ENCODE peak calls at places on chromosome 21, in five cellular contexts. One of them, this sample, is unnamed.

GRCh38 chr21:37748351-37748750 is 167.9 kb downstream of the KCNJ6 start:
- DNase-seq in HepG2: no peak
- DNase-seq in NT2/D1: no peak
- DNase-seq in GM12878: no peak
- DNase-seq in H1: no peak
- DNase-seq in this sample: no peak

GRCh38 chr21:36964832-36965719 is 1.4 kb downstream of the HLCS start:
- DNase-seq in GM12878: no peak
- DNase-seq in NT2/D1: no peak
- DNase-seq in H1: no peak
- DNase-seq in HepG2: no peak
- DNase-seq in this sample: no peak

GRCh38 chr21:24367936-24368335 is 1239.3 kb downstream of the MRPL39 start:
- DNase-seq in HepG2: no peak
- DNase-seq in NT2/D1: no peak
- DNase-seq in GM12878: no peak
- DNase-seq in H1: no peak
- DNase-seq in this sample: no peak

GRCh38 chr21:37914211-37914900 is 1.9 kb downstream of the KCNJ6 start:
- DNase-seq in HepG2: no peak
- DNase-seq in NT2/D1: peak; percentile 58
- DNase-seq in H1: peak; percentile 91
- DNase-seq in GM12878: no peak
- DNase-seq in this sample: peak; percentile 47

GRCh38 chr21:32237021-32237420 is 41.8 kb downstream of the MIS18A start:
- DNase-seq in GM12878: no peak
- DNase-seq in NT2/D1: no peak
- DNase-seq in HepG2: no peak
- DNase-seq in H1: no peak
- DNase-seq in this sample: no peak

GRCh38 chr21:34348890-34349519 is 14.8 kb upstream of the KCNE2 start:
- DNase-seq in HepG2: no peak
- DNase-seq in NT2/D1: no peak
- DNase-seq in H1: no peak
- DNase-seq in GM12878: no peak
- DNase-seq in this sample: no peak

GRCh38 chr21:43766734-43767497 is 9.2 kb downstream of the CSTB start:
- DNase-seq in NT2/D1: no peak
- DNase-seq in H1: no peak
- DNase-seq in HepG2: no peak
- DNase-seq in GM12878: no peak
- DNase-seq in this sample: no peak

GRCh38 chr21:33374080-33374873 is 28.9 kb upstream of the IFNGR2 start:
- DNase-seq in GM12878: no peak
- DNase-seq in HepG2: peak; percentile 39
- DNase-seq in H1: no peak
- DNase-seq in NT2/D1: peak; percentile 49
- DNase-seq in this sample: peak; percentile 42

GRCh38 chr21:14987370-14988170 is 77.2 kb downstream of the NRIP1 start:
- DNase-seq in H1: no peak
- DNase-seq in NT2/D1: no peak
- DNase-seq in HepG2: no peak
- DNase-seq in GM12878: no peak
- DNase-seq in this sample: no peak

GRCh38 chr21:41947596-41948403 is 6.0 kb downstream of the C2CD2 start:
- DNase-seq in H1: no peak
- DNase-seq in GM12878: no peak
- DNase-seq in NT2/D1: no peak
- DNase-seq in HepG2: no peak
- DNase-seq in this sample: no peak

GRCh38 chr21:15496896-15497295 is 232.9 kb upstream of the USP25 start:
- DNase-seq in HepG2: no peak
- DNase-seq in H1: no peak
- DNase-seq in NT2/D1: no peak
- DNase-seq in GM12878: no peak
- DNase-seq in this sample: no peak

GRCh38 chr21:42460391-42461184 is 35.4 kb downstream of the RSPH1 start:
- DNase-seq in GM12878: peak; percentile 83
- DNase-seq in HepG2: no peak
- DNase-seq in H1: no peak
- DNase-seq in NT2/D1: no peak
- DNase-seq in this sample: no peak

GRCh38 chr21:44528634-44528995 is 11.4 kb downstream of the KRTAP10-1 start:
- DNase-seq in NT2/D1: no peak
- DNase-seq in HepG2: no peak
- DNase-seq in GM12878: no peak
- DNase-seq in H1: no peak
- DNase-seq in this sample: no peak

GRCh38 chr21:41600116-41600515 is 92.2 kb upstream of the TMPRSS2 start:
- DNase-seq in GM12878: no peak
- DNase-seq in H1: no peak
- DNase-seq in HepG2: no peak
- DNase-seq in NT2/D1: no peak
- DNase-seq in this sample: no peak

GRCh38 chr21:44724926-44725325 is 13.6 kb upstream of the TSPEAR start:
- DNase-seq in GM12878: no peak
- DNase-seq in HepG2: no peak
- DNase-seq in NT2/D1: no peak
- DNase-seq in H1: no peak
- DNase-seq in this sample: no peak

GRCh38 chr21:30839304-30839703 is 9.7 kb upstream of the KRTAP7-1 start:
- DNase-seq in GM12878: no peak
- DNase-seq in NT2/D1: peak; percentile 66
- DNase-seq in HepG2: peak; percentile 2
- DNase-seq in H1: peak; percentile 63
- DNase-seq in this sample: peak; percentile 65

GRCh38 chr21:34509151-34509550 is 2.9 kb downstream of the KCNE1 start:
- DNase-seq in HepG2: no peak
- DNase-seq in NT2/D1: no peak
- DNase-seq in GM12878: no peak
- DNase-seq in H1: no peak
- DNase-seq in this sample: no peak

GRCh38 chr21:41168391-41169257 is 664 bp downstream of the BACE2 start:
- DNase-seq in NT2/D1: no peak
- DNase-seq in H1: peak; percentile 63
- DNase-seq in GM12878: no peak
- DNase-seq in HepG2: no peak
- DNase-seq in this sample: peak; percentile 42

GRCh38 chr21:39003982-39004775 is 179.1 kb downstream of the PSMG1 start:
- DNase-seq in H1: no peak
- DNase-seq in NT2/D1: no peak
- DNase-seq in GM12878: no peak
- DNase-seq in HepG2: no peak
- DNase-seq in this sample: no peak

GRCh38 chr21:36704281-36704957 is 5.5 kb downstream of the SIM2 start:
- DNase-seq in NT2/D1: no peak
- DNase-seq in GM12878: no peak
- DNase-seq in HepG2: no peak
- DNase-seq in H1: peak; percentile 66
- DNase-seq in this sample: no peak

GRCh38 chr21:43933146-43933673 is 68.2 kb downstream of the AGPAT3 start:
- DNase-seq in NT2/D1: peak; percentile 42
- DNase-seq in HepG2: no peak
- DNase-seq in H1: no peak
- DNase-seq in GM12878: no peak
- DNase-seq in this sample: no peak

GRCh38 chr21:27545754-27546349 is 579.0 kb upstream of the ADAMTS5 start:
- DNase-seq in H1: no peak
- DNase-seq in GM12878: no peak
- DNase-seq in HepG2: no peak
- DNase-seq in NT2/D1: no peak
- DNase-seq in this sample: no peak

GRCh38 chr21:37564341-37564923 is 197.9 kb downstream of the DYRK1A start:
- DNase-seq in H1: peak; percentile 68
- DNase-seq in GM12878: peak; percentile 58
- DNase-seq in HepG2: peak; percentile 60
- DNase-seq in NT2/D1: no peak
- DNase-seq in this sample: peak; percentile 48

GRCh38 chr21:39715804-39716397 is 29.1 kb upstream of the IGSF5 start:
- DNase-seq in HepG2: peak; percentile 33
- DNase-seq in GM12878: no peak
- DNase-seq in NT2/D1: peak; percentile 66
- DNase-seq in H1: peak; percentile 73
- DNase-seq in this sample: peak; percentile 48

GRCh38 chr21:36791695-36792451 is 93.0 kb downstream of the SIM2 start:
- DNase-seq in NT2/D1: peak; percentile 18
- DNase-seq in GM12878: no peak
- DNase-seq in H1: no peak
- DNase-seq in HepG2: no peak
- DNase-seq in this sample: no peak

GRCh38 chr21:44517175-44517899 is 22.7 kb downstream of the KRTAP10-1 start:
- DNase-seq in HepG2: peak; percentile 93
- DNase-seq in NT2/D1: peak; percentile 25
- DNase-seq in GM12878: peak; percentile 13
- DNase-seq in H1: no peak
- DNase-seq in this sample: peak; percentile 87

GRCh38 chr21:44800103-44800502 is 1.5 kb downstream of the UBE2G2 start:
- DNase-seq in GM12878: no peak
- DNase-seq in NT2/D1: no peak
- DNase-seq in H1: no peak
- DNase-seq in HepG2: peak; percentile 63
- DNase-seq in this sample: peak; percentile 51

GRCh38 chr21:36486246-36486645 is 6.3 kb upstream of the CLDN14 start:
- DNase-seq in HepG2: no peak
- DNase-seq in GM12878: no peak
- DNase-seq in H1: no peak
- DNase-seq in NT2/D1: no peak
- DNase-seq in this sample: no peak

GRCh38 chr21:30962013-30962412 is 76.3 kb downstream of the KRTAP19-8 start:
- DNase-seq in NT2/D1: peak; percentile 11
- DNase-seq in H1: no peak
- DNase-seq in GM12878: no peak
- DNase-seq in HepG2: no peak
- DNase-seq in this sample: peak; percentile 46

GRCh38 chr21:23014021-23014420 is 2015.8 kb downstream of the NCAM2 start:
- DNase-seq in GM12878: no peak
- DNase-seq in H1: no peak
- DNase-seq in NT2/D1: no peak
- DNase-seq in HepG2: no peak
- DNase-seq in this sample: no peak
- TF ChIP-seq SUZ12 in GM12878: no peak
- TF ChIP-seq SUZ12 in H1: no peak
- TF ChIP-seq SUZ12 in NT2/D1: no peak
- TF ChIP-seq SUZ12 in HepG2: no peak
- TF ChIP-seq SUZ12 in this sample: no peak

DNA sequence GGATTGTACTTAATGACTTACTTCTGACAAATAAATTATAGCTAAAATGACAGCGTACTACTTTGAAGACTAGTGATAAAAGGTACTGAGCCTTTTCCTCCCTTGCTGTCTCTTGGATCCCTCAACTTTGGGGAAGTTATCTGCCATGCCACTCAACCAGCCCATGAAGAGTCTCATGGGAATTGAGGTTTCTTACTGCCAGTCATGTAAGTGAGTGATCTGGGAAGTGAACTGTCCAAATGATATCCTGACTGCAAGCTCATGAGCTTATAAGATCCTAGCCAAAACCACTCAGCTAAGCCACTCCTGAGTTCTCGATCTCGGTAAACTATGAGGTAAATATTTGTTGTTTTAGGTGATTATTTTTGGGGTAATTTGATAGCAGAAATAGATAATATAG is 247.8 kb downstream of the NCAM2 start:
- DNase-seq in GM12878: no peak
- DNase-seq in NT2/D1: no peak
- DNase-seq in HepG2: no peak
- DNase-seq in H1: no peak
- DNase-seq in this sample: no peak
- TF ChIP-seq SUZ12 in GM12878: no peak
- TF ChIP-seq SUZ12 in NT2/D1: no peak
- TF ChIP-seq SUZ12 in HepG2: no peak
- TF ChIP-seq SUZ12 in H1: no peak
- TF ChIP-seq SUZ12 in this sample: no peak

GRCh38 chr21:29072873-29073221 is 601 bp downstream of the CCT8 start:
- DNase-seq in HepG2: peak; percentile 25
- DNase-seq in GM12878: no peak
- DNase-seq in NT2/D1: no peak
- DNase-seq in H1: no peak
- DNase-seq in this sample: peak; percentile 29

GRCh38 chr21:29074007-29074376 is 544 bp upstream of the CCT8 start:
- DNase-seq in HepG2: no peak
- DNase-seq in H1: no peak
- DNase-seq in GM12878: no peak
- DNase-seq in NT2/D1: no peak
- DNase-seq in this sample: no peak

GRCh38 chr21:29075706-29076447 is 2.4 kb upstream of the CCT8 start:
- DNase-seq in H1: no peak
- DNase-seq in GM12878: no peak
- DNase-seq in NT2/D1: no peak
- DNase-seq in HepG2: no peak
- DNase-seq in this sample: no peak

GRCh38 chr21:29073222-29074006 is at the start of gene CCT8:
- DNase-seq in NT2/D1: peak; percentile 100
- DNase-seq in H1: peak; percentile 94
- DNase-seq in HepG2: peak; percentile 98
- DNase-seq in GM12878: peak; percentile 98
- DNase-seq in this sample: peak; percentile 100

GRCh38 chr21:29074783-29075182 is 1.3 kb upstream of the CCT8 start:
- DNase-seq in GM12878: no peak
- DNase-seq in HepG2: no peak
- DNase-seq in H1: no peak
- DNase-seq in NT2/D1: no peak
- DNase-seq in this sample: no peak
- TF ChIP-seq SUZ12 in GM12878: no peak
- TF ChIP-seq SUZ12 in HepG2: no peak
- TF ChIP-seq SUZ12 in H1: no peak
- TF ChIP-seq SUZ12 in NT2/D1: no peak
- TF ChIP-seq SUZ12 in this sample: no peak

DNA sequence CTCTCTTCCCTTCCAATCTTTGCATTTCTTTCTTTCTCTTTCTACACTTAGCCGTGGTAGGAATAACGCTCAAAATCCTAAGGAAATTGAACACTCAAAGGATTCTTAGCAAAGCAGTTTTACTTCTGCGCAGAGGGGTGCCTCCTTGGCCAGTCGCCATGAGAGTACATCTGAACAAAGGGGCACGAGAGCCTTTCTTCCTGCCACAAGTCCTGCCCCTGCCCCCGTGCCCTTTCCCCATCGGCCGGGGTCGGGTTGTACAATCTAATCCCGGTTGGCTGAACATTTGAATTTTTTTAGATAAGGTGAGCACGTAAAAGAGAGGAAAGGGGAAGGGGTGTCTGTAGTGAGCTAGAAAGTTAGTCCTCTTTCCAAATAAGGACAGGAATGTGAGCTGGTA is 28.6 kb upstream of the COL6A1 start:
- DNase-seq in NT2/D1: no peak
- DNase-seq in H1: no peak
- DNase-seq in GM12878: no peak
- DNase-seq in HepG2: no peak
- DNase-seq in this sample: no peak
- TF ChIP-seq SUZ12 in NT2/D1: no peak
- TF ChIP-seq SUZ12 in H1: no peak
- TF ChIP-seq SUZ12 in GM12878: no peak
- TF ChIP-seq SUZ12 in HepG2: no peak
- TF ChIP-seq SUZ12 in this sample: no peak

This sample was measured in HEK293T.